ENCODE peak calls at places on chromosome 19, in four cellular contexts. Y is T1000, X is NCI-H82, L is LoVo. Q is an unnamed sample.

GRCh38 chr19:30034321-30034720 is 92.3 kb downstream of the URI1 start:
- DNase-seq in L (no peak), X (no peak), Y (no peak), Q (no peak)

GRCh38 chr19:3665681-3666544 is 34.4 kb downstream of the PIP5K1C start:
- DNase-seq in L (peak; percentile 14), X (peak; percentile 48), Y (no peak), Q (peak; percentile 52)

GRCh38 chr19:42052241-42052863 is 17.7 kb downstream of the GRIK5 start:
- DNase-seq in L (no peak), Y (no peak), X (peak; percentile 99), Q (no peak)

GRCh38 chr19:9700229-9700981 is 25.5 kb upstream of the ZNF562 start:
- DNase-seq in Y (no peak), X (no peak), L (no peak), Q (no peak)

GRCh38 chr19:10636304-10636972 is 11.1 kb downstream of the SLC44A2 start:
- DNase-seq in X (no peak), L (no peak), Y (no peak), Q (no peak)

GRCh38 chr19:14826006-14826405 is 9.0 kb downstream of the OR7A5 start:
- DNase-seq in L (no peak), Y (no peak), X (no peak), Q (no peak)

GRCh38 chr19:15393963-15394362 is 14.4 kb upstream of the AKAP8 start:
- DNase-seq in L (no peak), X (no peak), Y (no peak), Q (peak; percentile 65)

GRCh38 chr19:45753548-45753947 is 15.5 kb downstream of the SIX5 start:
- DNase-seq in L (no peak), Y (no peak), X (peak; percentile 37), Q (no peak)

GRCh38 chr19:34985249-34986022 is 14.7 kb upstream of the GRAMD1A start:
- DNase-seq in Y (no peak), L (no peak), X (peak; percentile 51), Q (no peak)

Q was measured in SJSA1.